ENCODE peak calls at places on chromosome 16, in four cellular contexts. J, Y, H and N are unnamed samples.

GRCh38 chr16:79372504-79373184 is 227.9 kb downstream of the MAF start:
- DNase-seq in J (no peak), Y (peak), H (no peak), N (no peak)

GRCh38 chr16:4052801-4053662 is 63.2 kb downstream of the ADCY9 start:
- DNase-seq in J (no peak), Y (no peak), H (no peak), N (no peak)

GRCh38 chr16:85083051-85083639 is 29.1 kb downstream of the CIBAR2 start:
- DNase-seq in J (peak), Y (no peak), H (no peak), N (no peak)

GRCh38 chr16:66478733-66479511 is 51.8 kb downstream of the BEAN1 start:
- DNase-seq in J (peak), Y (peak), H (peak), N (peak)

GRCh38 chr16:84595052-84595481 is 22.8 kb downstream of the COTL1 start:
- DNase-seq in J (no peak), Y (no peak), H (no peak), N (no peak)

GRCh38 chr16:984106-984505 is 2.5 kb downstream of the SOX8 start:
- DNase-seq in J (no peak), Y (no peak), H (no peak), N (no peak)

GRCh38 chr16:68040506-68041288 is 17.6 kb downstream of the DUS2 start:
- DNase-seq in J (peak), Y (peak), H (peak), N (peak)

GRCh38 chr16:67246081-67246944 is 968 bp downstream of the FHOD1 start:
- DNase-seq in J (peak), Y (peak), H (peak), N (peak)

GRCh38 chr16:54938351-54939346 is 8.0 kb downstream of the IRX5 start:
- DNase-seq in J (no peak), Y (no peak), H (no peak), N (no peak)

GRCh38 chr16:88920618-88921602 is 54.5 kb upstream of the PABPN1L start:
- DNase-seq in J (no peak), Y (no peak), H (peak), N (no peak)

GRCh38 chr16:55257971-55258613 is 65.9 kb upstream of the IRX6 start:
- DNase-seq in J (peak), Y (peak), H (peak), N (peak)

GRCh38 chr16:84937196-84937935 is 74.0 kb downstream of the ZDHHC7 start:
- DNase-seq in J (no peak), Y (no peak), H (no peak), N (no peak)

GRCh38 chr16:88737298-88738166 is 31.2 kb downstream of the CTU2 start:
- DNase-seq in J (peak), Y (peak), H (peak), N (peak)

GRCh38 chr16:15644306-15644961 is 1.5 kb upstream of the MARF1 start:
- DNase-seq in J (no peak), Y (peak), H (no peak), N (peak)

GRCh38 chr16:88940196-88941050 is 36.6 kb downstream of the CBFA2T3 start:
- DNase-seq in J (no peak), Y (peak), H (no peak), N (no peak)

GRCh38 chr16:27973678-27974077 is 89.8 kb downstream of the GSG1L start:
- DNase-seq in J (no peak), Y (no peak), H (no peak), N (no peak)

GRCh38 chr16:9039208-9039607 is 52.2 kb upstream of the HAPSTR1 start:
- DNase-seq in J (no peak), Y (peak), H (no peak), N (no peak)

GRCh38 chr16:67594956-67595355 is 32.6 kb downstream of the CTCF start:
- DNase-seq in J (no peak), Y (no peak), H (no peak), N (no peak)

GRCh38 chr16:21263640-21264211 is 14.4 kb downstream of the CRYM start:
- DNase-seq in J (no peak), Y (peak), H (no peak), N (peak)

GRCh38 chr16:674214-674881 is 1.1 kb upstream of the RHBDL1 start:
- DNase-seq in J (no peak), Y (no peak), H (peak), N (no peak)

GRCh38 chr16:89422527-89422904 is 67.8 kb downstream of the ANKRD11 start:
- DNase-seq in J (no peak), Y (no peak), H (no peak), N (no peak)

GRCh38 chr16:55842369-55843104 is 9.6 kb upstream of the CES1 start:
- DNase-seq in J (no peak), Y (peak), H (peak), N (peak)

GRCh38 chr16:49621240-49622083 is 234.4 kb downstream of the ZNF423 start:
- DNase-seq in J (no peak), Y (no peak), H (no peak), N (no peak)

GRCh38 chr16:49620868-49621239 is 235.1 kb downstream of the ZNF423 start:
- DNase-seq in J (no peak), Y (no peak), H (peak), N (no peak)

GRCh38 chr16:49619811-49620157 is 236.1 kb downstream of the ZNF423 start:
- DNase-seq in J (no peak), Y (no peak), H (no peak), N (no peak)

GRCh38 chr16:49618955-49619354 is 237.0 kb downstream of the ZNF423 start:
- DNase-seq in J (no peak), Y (no peak), H (no peak), N (no peak)

GRCh38 chr16:49620158-49620867 is 235.6 kb downstream of the ZNF423 start:
- DNase-seq in J (no peak), Y (peak), H (peak), N (peak)
- TF ChIP-seq RNF2 in J (no peak), Y (no peak), H (peak), N (no peak)

GRCh38 chr16:69747115-69747514 is 7.6 kb downstream of the NOB1 start:
- DNase-seq in J (no peak), Y (no peak), H (no peak), N (no peak)

GRCh38 chr16:69741951-69742904 is 12.5 kb downstream of the NOB1 start:
- DNase-seq in J (no peak), Y (peak), H (no peak), N (no peak)

GRCh38 chr16:69745232-69745612 is 9.5 kb downstream of the NOB1 start:
- DNase-seq in J (no peak), Y (no peak), H (no peak), N (no peak)

GRCh38 chr16:69745959-69746358 is 8.8 kb downstream of the NOB1 start:
- DNase-seq in J (no peak), Y (no peak), H (no peak), N (no peak)

DNA sequence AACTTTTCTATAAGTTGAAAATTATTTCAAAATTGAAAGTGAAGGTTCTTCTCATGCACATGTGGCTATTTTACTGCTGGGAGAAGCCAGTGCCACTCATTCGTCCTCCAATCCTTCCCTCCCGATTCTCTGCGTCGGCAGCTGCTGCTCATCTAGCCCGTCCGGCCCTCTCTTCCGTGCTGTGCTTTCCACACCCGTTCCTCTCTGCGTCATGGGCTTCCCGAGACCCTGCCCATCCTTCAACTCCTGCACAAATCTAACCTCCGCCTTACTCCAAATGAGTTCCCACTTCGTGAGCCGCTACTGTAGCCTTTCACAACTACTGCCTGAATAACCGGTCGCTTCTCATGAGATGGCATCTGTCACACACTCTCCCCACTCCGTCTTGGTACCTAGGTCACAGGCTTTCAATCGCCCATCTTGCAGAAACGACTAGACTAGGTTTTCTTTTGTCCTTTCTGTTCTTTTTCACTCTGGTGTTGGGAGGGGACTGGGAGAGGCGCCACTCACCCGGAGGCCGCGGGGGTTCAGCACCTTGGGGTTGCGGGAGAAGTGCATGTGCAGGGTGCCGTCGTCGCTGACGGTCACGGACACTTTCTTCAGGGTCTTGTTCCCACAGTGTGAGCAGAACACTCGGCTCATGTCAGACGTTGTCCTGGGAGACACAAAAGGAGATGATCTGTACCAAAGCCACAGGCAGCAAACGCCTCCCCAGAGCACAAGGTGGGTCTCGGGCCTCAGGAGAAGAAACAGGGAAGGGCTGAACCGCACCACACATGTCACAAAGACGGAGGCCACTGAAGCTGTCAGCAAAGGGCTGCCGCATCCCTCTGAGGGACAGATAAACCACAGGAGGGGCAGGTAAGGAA is 10.1 kb downstream of the NOB1 start:
- DNase-seq in J (no peak), Y (no peak), H (no peak), N (no peak)
- TF ChIP-seq MAX in J (no peak), Y (no peak), H (no peak), N (no peak)

DNA sequence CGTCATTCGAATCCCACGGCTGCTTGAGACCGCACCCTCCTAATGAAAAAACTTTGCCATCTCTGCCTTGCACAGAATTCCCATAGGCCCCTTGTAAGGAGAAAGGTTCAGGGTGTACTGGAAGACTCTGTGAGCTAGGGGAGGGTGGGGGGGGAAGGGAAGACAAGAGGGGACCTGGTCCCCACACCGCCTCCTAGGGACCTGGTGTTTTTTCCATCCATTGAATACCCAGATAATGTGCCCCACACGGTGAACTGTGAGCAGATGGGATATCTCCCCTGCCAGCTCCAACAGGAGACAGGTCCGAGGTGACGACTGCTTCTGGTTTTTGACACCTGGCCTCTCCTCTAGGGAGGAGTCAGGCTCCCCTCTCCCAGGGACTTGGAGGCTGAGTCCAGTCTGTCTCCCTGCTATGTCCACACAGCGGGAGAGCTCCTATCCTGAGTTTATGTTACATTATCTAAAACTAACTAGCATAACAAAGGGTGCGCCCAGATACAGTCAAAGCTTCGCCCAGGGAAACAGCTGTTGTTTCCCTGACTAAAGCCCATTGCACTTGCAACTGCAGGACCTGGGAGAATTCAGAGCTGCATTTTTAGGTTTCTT is 1.8 kb downstream of the MARVELD3 start:
- DNase-seq in J (no peak), Y (no peak), H (peak), N (no peak)
- TF ChIP-seq RNF2 in J (no peak), Y (no peak), H (no peak), N (no peak)

GRCh38 chr16:48112603-48113400 is 43.0 kb downstream of the ABCC12 start:
- DNase-seq in J (no peak), Y (no peak), H (no peak), N (no peak)
- TF ChIP-seq MAX in J (no peak), Y (no peak), H (no peak), N (no peak)

GRCh38 chr16:19288872-19289799 is 3.6 kb downstream of the CLEC19A start:
- DNase-seq in J (no peak), Y (peak), H (no peak), N (no peak)

GRCh38 chr16:19290860-19291259 is 5.3 kb downstream of the CLEC19A start:
- DNase-seq in J (no peak), Y (no peak), H (no peak), N (no peak)

GRCh38 chr16:19289805-19290490 is 4.4 kb downstream of the CLEC19A start:
- DNase-seq in J (no peak), Y (no peak), H (no peak), N (no peak)

GRCh38 chr16:19292186-19292585 is 6.7 kb downstream of the CLEC19A start:
- DNase-seq in J (no peak), Y (no peak), H (no peak), N (no peak)

DNA sequence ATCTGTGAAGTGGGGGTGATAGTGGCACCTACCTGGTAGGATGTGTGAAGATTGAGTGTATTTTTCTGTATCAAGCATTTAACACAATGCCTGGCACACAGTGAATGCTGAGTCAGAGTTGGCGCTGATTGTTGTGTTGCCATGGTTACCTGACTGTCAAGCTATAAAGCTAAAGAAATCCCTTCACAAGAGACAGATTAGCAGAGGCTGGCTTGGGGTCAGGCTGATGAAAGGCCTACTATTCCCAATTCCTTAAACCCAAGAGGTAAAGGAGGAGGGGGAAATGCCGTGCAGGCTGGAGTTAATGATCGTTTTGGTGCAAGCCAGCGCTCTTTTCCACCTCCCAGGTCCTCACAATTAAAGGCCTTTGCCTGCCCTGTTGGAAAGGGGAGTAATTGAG is 5.9 kb downstream of the CLEC19A start:
- DNase-seq in J (no peak), Y (peak), H (no peak), N (no peak)
- TF ChIP-seq RNF2 in J (no peak), Y (no peak), H (no peak), N (no peak)

GRCh38 chr16:81901483-81901882 is 109.8 kb downstream of the SDR42E1 start:
- DNase-seq in J (no peak), Y (no peak), H (no peak), N (no peak)
- TF ChIP-seq MAX in J (no peak), Y (no peak), H (no peak), N (no peak)

DNA sequence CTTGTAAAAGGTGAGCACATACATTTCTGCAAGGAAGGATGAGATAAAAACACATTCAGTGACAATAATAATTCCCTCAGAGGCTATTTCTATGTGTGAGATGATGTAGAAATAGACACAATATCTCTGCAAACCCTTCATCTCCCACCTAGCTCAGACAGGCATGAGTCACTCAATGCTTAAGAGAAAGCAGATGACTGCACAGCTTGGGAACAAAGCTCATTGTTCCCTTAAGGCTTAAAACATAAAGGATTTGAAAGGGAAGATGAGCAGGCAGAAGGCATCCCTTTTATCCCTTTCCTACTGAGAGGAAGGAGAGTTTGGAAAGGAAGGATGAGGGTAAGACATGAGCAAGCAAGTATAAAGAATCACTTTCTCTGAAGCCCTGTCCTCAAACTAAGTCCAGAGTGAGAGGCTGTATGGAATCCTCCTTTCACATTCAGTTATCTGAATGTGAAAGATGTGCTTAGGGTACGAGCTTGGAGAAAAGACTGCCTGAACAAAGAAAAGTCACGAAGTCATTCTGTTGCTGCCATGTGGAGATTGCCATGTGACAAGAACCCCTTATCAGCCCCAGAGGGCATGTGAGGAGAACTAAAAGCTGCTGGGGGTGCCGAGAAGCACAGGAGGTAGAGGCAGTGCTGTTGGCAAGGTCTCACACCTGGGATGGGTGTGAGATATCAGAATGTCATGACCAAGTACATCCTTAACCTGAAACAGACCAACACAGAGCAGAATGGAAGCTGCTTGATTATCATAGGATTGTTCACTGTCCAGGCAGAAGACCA is 58.2 kb downstream of the CNTNAP4 start:
- DNase-seq in J (peak), Y (no peak), H (no peak), N (no peak)
- TF ChIP-seq RNF2 in J (no peak), Y (no peak), H (no peak), N (no peak)

GRCh38 chr16:57959804-57960203 is 11.1 kb downstream of the CNGB1 start:
- DNase-seq in J (no peak), Y (no peak), H (no peak), N (no peak)

GRCh38 chr16:57957396-57958392 is 13.2 kb downstream of the CNGB1 start:
- DNase-seq in J (no peak), Y (no peak), H (peak), N (no peak)

GRCh38 chr16:57959121-57959520 is 11.8 kb downstream of the CNGB1 start:
- DNase-seq in J (no peak), Y (no peak), H (no peak), N (no peak)

GRCh38 chr16:57956924-57957323 is 14.0 kb downstream of the CNGB1 start:
- DNase-seq in J (no peak), Y (no peak), H (no peak), N (no peak)

DNA sequence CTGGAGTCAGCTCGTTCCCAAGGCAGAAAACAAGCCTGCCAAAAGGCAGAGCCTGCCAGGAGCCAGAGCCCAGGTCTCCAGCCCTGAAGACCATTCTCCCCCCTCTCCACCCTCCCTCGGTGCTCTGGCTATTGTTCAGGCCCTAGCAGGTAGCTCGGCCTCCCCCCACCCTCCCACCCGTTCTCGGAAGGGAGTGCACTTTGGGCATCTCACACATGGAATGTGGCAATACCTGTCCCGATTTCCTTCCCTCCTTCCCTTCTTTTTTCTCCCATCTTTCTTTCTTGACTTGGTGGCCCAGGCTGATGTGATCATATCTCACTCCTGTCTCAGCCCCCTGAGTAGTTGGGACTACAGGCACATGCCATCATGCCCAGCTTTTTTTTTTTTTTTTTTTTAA is 12.4 kb downstream of the CNGB1 start:
- DNase-seq in J (no peak), Y (no peak), H (no peak), N (no peak)
- TF ChIP-seq MAX in J (no peak), Y (no peak), H (no peak), N (no peak)

DNA sequence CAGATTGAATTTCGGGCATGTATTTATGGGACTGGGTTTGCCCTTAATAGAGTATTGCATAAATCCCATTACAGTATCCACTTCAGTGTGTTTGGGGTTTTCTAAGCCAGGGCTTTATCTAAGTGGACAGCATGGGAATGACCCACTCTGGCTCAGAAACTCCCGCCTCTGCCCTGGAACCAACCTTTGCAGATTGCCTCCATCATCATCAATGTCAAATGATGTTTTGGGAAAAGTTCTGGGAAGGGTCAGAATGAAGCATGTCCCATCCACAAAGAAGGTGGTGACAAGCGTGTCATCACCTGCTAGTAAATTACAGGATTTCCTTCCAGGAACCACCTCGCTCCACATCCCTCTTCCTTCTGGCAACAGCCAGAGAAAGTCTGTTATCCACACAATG is 36.8 kb downstream of the XYLT1 start:
- DNase-seq in J (no peak), Y (no peak), H (no peak), N (no peak)
- TF ChIP-seq RNF2 in J (no peak), Y (no peak), H (no peak), N (no peak)